ENCODE peak calls at places on chromosomes 5 and 9, in six cellular contexts. One of them, this sample, is unnamed.
A peak's percentile ranks its signal among the peaks of the same experiment; 100 is the strongest.

GRCh38 chr5:126178521-126178920 is 244.7 kb upstream of the GRAMD2B start:
- DNase-seq in HL-60: no peak
- DNase-seq in SK-N-SH: no peak
- DNase-seq in breast epithelium: no peak
- DNase-seq in stomach: no peak
- DNase-seq in endothelial cell of umbilical vein: no peak
- DNase-seq in this sample: no peak

GRCh38 chr9:37999501-38000189 is 69.4 kb downstream of the SHB start:
- DNase-seq in breast epithelium: no peak
- DNase-seq in stomach: no peak
- DNase-seq in endothelial cell of umbilical vein: no peak
- DNase-seq in SK-N-SH: no peak
- DNase-seq in HL-60: no peak
- DNase-seq in this sample: no peak

GRCh38 chr9:124392254-124392653 is 23.0 kb downstream of the PSMB7 start:
- DNase-seq in HL-60: peak; percentile 99
- DNase-seq in endothelial cell of umbilical vein: no peak
- DNase-seq in SK-N-SH: no peak
- DNase-seq in breast epithelium: no peak
- DNase-seq in stomach: no peak
- DNase-seq in this sample: peak; percentile 62

GRCh38 chr5:39176740-39177628 is 42.4 kb downstream of the FYB1 start:
- DNase-seq in SK-N-SH: no peak
- DNase-seq in HL-60: no peak
- DNase-seq in stomach: no peak
- DNase-seq in endothelial cell of umbilical vein: no peak
- DNase-seq in breast epithelium: no peak
- DNase-seq in this sample: no peak

GRCh38 chr5:57335092-57335491 is 147.5 kb downstream of the ACTBL2 start:
- DNase-seq in SK-N-SH: no peak
- DNase-seq in HL-60: no peak
- DNase-seq in breast epithelium: no peak
- DNase-seq in endothelial cell of umbilical vein: peak; percentile 81
- DNase-seq in stomach: no peak
- DNase-seq in this sample: peak; percentile 70

GRCh38 chr9:21653091-21653490 is 149.3 kb upstream of the MTAP start:
- DNase-seq in SK-N-SH: no peak
- DNase-seq in endothelial cell of umbilical vein: no peak
- DNase-seq in stomach: no peak
- DNase-seq in HL-60: no peak
- DNase-seq in breast epithelium: no peak
- DNase-seq in this sample: no peak

GRCh38 chr5:132566657-132567056 is 9.9 kb downstream of the RAD50 start:
- DNase-seq in stomach: no peak
- DNase-seq in HL-60: no peak
- DNase-seq in SK-N-SH: no peak
- DNase-seq in endothelial cell of umbilical vein: no peak
- DNase-seq in breast epithelium: no peak
- DNase-seq in this sample: no peak

GRCh38 chr5:1543398-1544293 is 19.9 kb upstream of the LPCAT1 start:
- DNase-seq in stomach: no peak
- DNase-seq in HL-60: no peak
- DNase-seq in endothelial cell of umbilical vein: no peak
- DNase-seq in SK-N-SH: no peak
- DNase-seq in breast epithelium: peak; percentile 10
- DNase-seq in this sample: no peak

GRCh38 chr5:9265391-9266287 is 280.2 kb downstream of the SEMA5A start:
- DNase-seq in stomach: no peak
- DNase-seq in breast epithelium: peak; percentile 85
- DNase-seq in endothelial cell of umbilical vein: no peak
- DNase-seq in HL-60: no peak
- DNase-seq in SK-N-SH: no peak
- DNase-seq in this sample: no peak

GRCh38 chr9:118522093-118523028 is 818.2 kb downstream of the TLR4 start:
- DNase-seq in stomach: no peak
- DNase-seq in endothelial cell of umbilical vein: peak; percentile 79
- DNase-seq in breast epithelium: no peak
- DNase-seq in SK-N-SH: peak; percentile 48
- DNase-seq in HL-60: no peak
- DNase-seq in this sample: peak; percentile 28

GRCh38 chr9:110919609-110920008 is 118.7 kb downstream of the LPAR1 start:
- DNase-seq in endothelial cell of umbilical vein: no peak
- DNase-seq in HL-60: no peak
- DNase-seq in stomach: no peak
- DNase-seq in SK-N-SH: no peak
- DNase-seq in breast epithelium: no peak
- DNase-seq in this sample: no peak

GRCh38 chr5:54309237-54309636 is 1.1 kb downstream of the ARL15 start:
- DNase-seq in breast epithelium: no peak
- DNase-seq in HL-60: no peak
- DNase-seq in SK-N-SH: peak; percentile 16
- DNase-seq in stomach: no peak
- DNase-seq in endothelial cell of umbilical vein: peak; percentile 47
- DNase-seq in this sample: no peak

GRCh38 chr5:65928341-65928752 is 2.0 kb downstream of the ERBIN start:
- DNase-seq in endothelial cell of umbilical vein: peak; percentile 33
- DNase-seq in HL-60: no peak
- DNase-seq in SK-N-SH: no peak
- DNase-seq in stomach: no peak
- DNase-seq in breast epithelium: no peak
- DNase-seq in this sample: no peak

GRCh38 chr5:164422400-164422799 is 917.0 kb downstream of the MAT2B start:
- DNase-seq in stomach: no peak
- DNase-seq in breast epithelium: no peak
- DNase-seq in endothelial cell of umbilical vein: peak; percentile 43
- DNase-seq in HL-60: no peak
- DNase-seq in SK-N-SH: no peak
- DNase-seq in this sample: no peak

GRCh38 chr5:107915413-107915812 is 244.7 kb upstream of the EFNA5 start:
- DNase-seq in HL-60: no peak
- DNase-seq in SK-N-SH: no peak
- DNase-seq in breast epithelium: no peak
- DNase-seq in stomach: no peak
- DNase-seq in endothelial cell of umbilical vein: no peak
- DNase-seq in this sample: no peak

GRCh38 chr5:155826947-155827815 is 499.8 kb upstream of the SGCD start:
- DNase-seq in breast epithelium: no peak
- DNase-seq in SK-N-SH: no peak
- DNase-seq in endothelial cell of umbilical vein: no peak
- DNase-seq in HL-60: no peak
- DNase-seq in stomach: no peak
- DNase-seq in this sample: no peak

GRCh38 chr5:155827949-155828348 is 499.0 kb upstream of the SGCD start:
- DNase-seq in SK-N-SH: no peak
- DNase-seq in stomach: no peak
- DNase-seq in endothelial cell of umbilical vein: no peak
- DNase-seq in HL-60: no peak
- DNase-seq in breast epithelium: no peak
- DNase-seq in this sample: no peak

DNA sequence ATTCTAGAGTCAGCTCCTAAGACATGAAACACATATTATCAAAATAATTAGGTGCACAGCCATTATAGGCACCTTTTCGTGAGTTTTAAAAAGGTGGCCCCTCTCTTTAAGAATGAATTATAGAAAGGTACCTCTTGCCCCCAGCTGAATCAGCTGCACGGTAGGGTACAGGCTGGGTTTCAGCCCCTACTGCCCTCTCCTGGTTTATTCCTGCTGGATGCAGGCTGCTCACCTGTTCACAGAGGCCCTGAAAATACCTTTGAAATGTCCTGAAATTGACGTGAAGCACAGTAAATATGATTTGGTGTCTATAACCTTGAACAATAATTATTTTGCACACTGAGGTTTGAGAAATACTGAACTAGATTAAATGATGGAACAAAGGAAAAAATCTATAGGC is 504.8 kb upstream of the SGCD start:
- DNase-seq in stomach: no peak
- DNase-seq in breast epithelium: no peak
- DNase-seq in endothelial cell of umbilical vein: no peak
- DNase-seq in SK-N-SH: peak; percentile 3
- DNase-seq in HL-60: no peak
- DNase-seq in this sample: no peak
- TF ChIP-seq CTCF in stomach: no peak
- TF ChIP-seq CTCF in breast epithelium: no peak
- TF ChIP-seq CTCF in endothelial cell of umbilical vein: no peak
- TF ChIP-seq CTCF in SK-N-SH: no peak
- TF ChIP-seq CTCF in HL-60: no peak
- TF ChIP-seq CTCF in this sample: no peak

GRCh38 chr5:148474025-148474511 is 90.3 kb downstream of the FBXO38 start:
- DNase-seq in endothelial cell of umbilical vein: peak; percentile 88
- DNase-seq in SK-N-SH: no peak
- DNase-seq in stomach: no peak
- DNase-seq in HL-60: no peak
- DNase-seq in breast epithelium: no peak
- DNase-seq in this sample: no peak

GRCh38 chr5:148467958-148468357 is 84.2 kb downstream of the FBXO38 start:
- DNase-seq in SK-N-SH: no peak
- DNase-seq in stomach: no peak
- DNase-seq in HL-60: no peak
- DNase-seq in breast epithelium: no peak
- DNase-seq in endothelial cell of umbilical vein: no peak
- DNase-seq in this sample: no peak

GRCh38 chr5:148465381-148466290 is 81.9 kb downstream of the FBXO38 start:
- DNase-seq in stomach: no peak
- DNase-seq in breast epithelium: no peak
- DNase-seq in endothelial cell of umbilical vein: no peak
- DNase-seq in SK-N-SH: no peak
- DNase-seq in HL-60: no peak
- DNase-seq in this sample: no peak

GRCh38 chr5:148471379-148471778 is 87.6 kb downstream of the FBXO38 start:
- DNase-seq in SK-N-SH: no peak
- DNase-seq in stomach: no peak
- DNase-seq in HL-60: no peak
- DNase-seq in breast epithelium: no peak
- DNase-seq in endothelial cell of umbilical vein: peak; percentile 64
- DNase-seq in this sample: no peak

GRCh38 chr5:148469446-148470062 is 85.8 kb downstream of the FBXO38 start:
- DNase-seq in SK-N-SH: no peak
- DNase-seq in stomach: no peak
- DNase-seq in endothelial cell of umbilical vein: peak; percentile 92
- DNase-seq in breast epithelium: no peak
- DNase-seq in HL-60: no peak
- DNase-seq in this sample: peak; percentile 81
- TF ChIP-seq POLR2AphosphoS5 in SK-N-SH: no peak
- TF ChIP-seq POLR2AphosphoS5 in stomach: no peak
- TF ChIP-seq POLR2AphosphoS5 in endothelial cell of umbilical vein: peak; percentile 59
- TF ChIP-seq POLR2AphosphoS5 in breast epithelium: no peak
- TF ChIP-seq POLR2AphosphoS5 in HL-60: no peak
- TF ChIP-seq POLR2AphosphoS5 in this sample: no peak

GRCh38 chr9:16132513-16132912 is 579.7 kb downstream of the CCDC171 start:
- DNase-seq in breast epithelium: no peak
- DNase-seq in stomach: no peak
- DNase-seq in SK-N-SH: no peak
- DNase-seq in HL-60: no peak
- DNase-seq in endothelial cell of umbilical vein: no peak
- DNase-seq in this sample: no peak

GRCh38 chr9:16126042-16126441 is 573.2 kb downstream of the CCDC171 start:
- DNase-seq in breast epithelium: no peak
- DNase-seq in HL-60: no peak
- DNase-seq in endothelial cell of umbilical vein: no peak
- DNase-seq in SK-N-SH: no peak
- DNase-seq in stomach: no peak
- DNase-seq in this sample: no peak

GRCh38 chr9:16131269-16131668 is 578.4 kb downstream of the CCDC171 start:
- DNase-seq in stomach: no peak
- DNase-seq in HL-60: no peak
- DNase-seq in SK-N-SH: no peak
- DNase-seq in breast epithelium: no peak
- DNase-seq in endothelial cell of umbilical vein: no peak
- DNase-seq in this sample: no peak

GRCh38 chr9:16125637-16126036 is 572.8 kb downstream of the CCDC171 start:
- DNase-seq in breast epithelium: no peak
- DNase-seq in SK-N-SH: no peak
- DNase-seq in stomach: no peak
- DNase-seq in endothelial cell of umbilical vein: no peak
- DNase-seq in HL-60: no peak
- DNase-seq in this sample: no peak

GRCh38 chr9:16128003-16128402 is 575.2 kb downstream of the CCDC171 start:
- DNase-seq in SK-N-SH: no peak
- DNase-seq in endothelial cell of umbilical vein: no peak
- DNase-seq in stomach: no peak
- DNase-seq in HL-60: no peak
- DNase-seq in breast epithelium: no peak
- DNase-seq in this sample: no peak
- TF ChIP-seq CTCF in SK-N-SH: no peak
- TF ChIP-seq CTCF in endothelial cell of umbilical vein: no peak
- TF ChIP-seq CTCF in stomach: no peak
- TF ChIP-seq CTCF in HL-60: no peak
- TF ChIP-seq CTCF in breast epithelium: no peak
- TF ChIP-seq CTCF in this sample: no peak

GRCh38 chr5:138536665-138537315 is 6.2 kb downstream of the ETF1 start:
- DNase-seq in SK-N-SH: peak; percentile 40
- DNase-seq in HL-60: no peak
- DNase-seq in breast epithelium: no peak
- DNase-seq in stomach: no peak
- DNase-seq in endothelial cell of umbilical vein: peak; percentile 26
- DNase-seq in this sample: no peak
- TF ChIP-seq POLR2AphosphoS5 in SK-N-SH: no peak
- TF ChIP-seq POLR2AphosphoS5 in HL-60: no peak
- TF ChIP-seq POLR2AphosphoS5 in breast epithelium: no peak
- TF ChIP-seq POLR2AphosphoS5 in stomach: no peak
- TF ChIP-seq POLR2AphosphoS5 in endothelial cell of umbilical vein: no peak
- TF ChIP-seq POLR2AphosphoS5 in this sample: no peak

GRCh38 chr9:2992427-2992826 is 148.5 kb upstream of the PUM3 start:
- DNase-seq in HL-60: no peak
- DNase-seq in SK-N-SH: no peak
- DNase-seq in stomach: peak; percentile 37
- DNase-seq in endothelial cell of umbilical vein: no peak
- DNase-seq in breast epithelium: no peak
- DNase-seq in this sample: no peak
- TF ChIP-seq CTCF in HL-60: no peak
- TF ChIP-seq CTCF in SK-N-SH: no peak
- TF ChIP-seq CTCF in stomach: no peak
- TF ChIP-seq CTCF in endothelial cell of umbilical vein: no peak
- TF ChIP-seq CTCF in breast epithelium: no peak
- TF ChIP-seq CTCF in this sample: no peak

GRCh38 chr5:73448072-73448432 is 525 bp downstream of the FOXD1 start:
- DNase-seq in endothelial cell of umbilical vein: no peak
- DNase-seq in stomach: no peak
- DNase-seq in breast epithelium: no peak
- DNase-seq in HL-60: no peak
- DNase-seq in SK-N-SH: peak; percentile 57
- DNase-seq in this sample: no peak
- TF ChIP-seq POLR2AphosphoS5 in endothelial cell of umbilical vein: no peak
- TF ChIP-seq POLR2AphosphoS5 in stomach: no peak
- TF ChIP-seq POLR2AphosphoS5 in breast epithelium: no peak
- TF ChIP-seq POLR2AphosphoS5 in HL-60: no peak
- TF ChIP-seq POLR2AphosphoS5 in SK-N-SH: no peak
- TF ChIP-seq POLR2AphosphoS5 in this sample: no peak

GRCh38 chr5:11048760-11049159 is 287.7 kb upstream of the DAP start:
- DNase-seq in stomach: no peak
- DNase-seq in HL-60: no peak
- DNase-seq in endothelial cell of umbilical vein: no peak
- DNase-seq in breast epithelium: no peak
- DNase-seq in SK-N-SH: no peak
- DNase-seq in this sample: no peak
- TF ChIP-seq CTCF in stomach: no peak
- TF ChIP-seq CTCF in HL-60: no peak
- TF ChIP-seq CTCF in endothelial cell of umbilical vein: no peak
- TF ChIP-seq CTCF in breast epithelium: no peak
- TF ChIP-seq CTCF in SK-N-SH: peak; percentile 13
- TF ChIP-seq CTCF in this sample: peak; percentile 57

This sample was measured in Panc1.